ENCODE peak calls at places on chromosome 4, in eight cellular contexts. W is SK-N-SH, C is upper lobe of right lung, G is right lobe of liver, O is endothelial cell of umbilical vein, F is cardiac muscle cell, N is colonic mucosa, U is left ventricle myocardium inferior. S is an unnamed sample.
A peak's percentile ranks its signal among the peaks of the same experiment; 100 is the strongest.

GRCh38 chr4:7411896-7412585 is 22.7 kb downstream of the PSAPL1 start:
- DNase-seq in O (no peak), G (peak; percentile 9), W (peak; percentile 52), N (no peak), F (no peak), C (peak; percentile 29), U (peak; percentile 6), S (no peak)

GRCh38 chr4:70753630-70754029 is 31.9 kb downstream of the RUFY3 start:
- DNase-seq in G (no peak), F (no peak), U (no peak), W (no peak), O (no peak), C (no peak), N (no peak), S (no peak)

GRCh38 chr4:173242466-173243250 is 74.0 kb downstream of the GALNT7 start:
- DNase-seq in W (no peak), N (no peak), G (no peak), F (no peak), C (no peak), O (no peak), U (no peak), S (no peak)

GRCh38 chr4:71932941-71933340 is 98.9 kb upstream of the NPFFR2 start:
- DNase-seq in F (no peak), N (no peak), W (no peak), G (no peak), U (no peak), C (no peak), O (no peak), S (no peak)

GRCh38 chr4:174255790-174256189 is 27.7 kb downstream of the FBXO8 start:
- DNase-seq in G (no peak), O (no peak), U (no peak), N (no peak), F (peak; percentile 85), C (no peak), W (no peak), S (peak; percentile 88)

GRCh38 chr4:30875659-30876269 is 155.6 kb downstream of the PCDH7 start:
- DNase-seq in G (no peak), N (no peak), O (no peak), F (no peak), W (no peak), C (no peak), U (no peak), S (no peak)

GRCh38 chr4:94927696-94928095 is 169.9 kb downstream of the BMPR1B start:
- DNase-seq in C (no peak), F (no peak), N (no peak), W (no peak), O (no peak), G (no peak), U (no peak), S (no peak)

GRCh38 chr4:61553562-61554125 is 353.5 kb downstream of the ADGRL3 start:
- DNase-seq in U (no peak), N (no peak), C (no peak), W (no peak), G (no peak), F (no peak), O (no peak), S (no peak)

GRCh38 chr4:87896020-87896621 is 63.4 kb downstream of the MEPE start:
- DNase-seq in F (peak; percentile 88), G (peak; percentile 33), U (no peak), N (no peak), W (no peak), C (no peak), O (peak; percentile 92), S (peak; percentile 85)

GRCh38 chr4:98126141-98126540 is 17.1 kb downstream of the STPG2 start:
- DNase-seq in F (no peak), U (no peak), N (no peak), C (no peak), W (no peak), O (no peak), G (no peak), S (no peak)

GRCh38 chr4:95165926-95166524 is 382.7 kb downstream of the UNC5C start:
- DNase-seq in O (peak; percentile 74), N (peak; percentile 35), C (no peak), F (peak; percentile 87), U (no peak), W (peak; percentile 59), G (no peak), S (peak; percentile 52)

GRCh38 chr4:107035711-107036601 is at the start of gene DKK2:
- DNase-seq in U (no peak), W (peak; percentile 40), N (no peak), O (peak; percentile 20), G (no peak), C (peak; percentile 60), F (peak; percentile 33), S (no peak)

GRCh38 chr4:76301068-76301774 is 5.3 kb upstream of the STBD1 start:
- DNase-seq in C (no peak), N (no peak), U (no peak), W (no peak), O (no peak), F (peak; percentile 48), G (no peak), S (peak; percentile 67)

GRCh38 chr4:113550510-113550909 is 211.0 kb downstream of the CAMK2D start:
- DNase-seq in F (no peak), N (no peak), O (no peak), W (no peak), G (no peak), U (no peak), C (no peak), S (no peak)

GRCh38 chr4:124121511-124121934 is 591.0 kb downstream of the ANKRD50 start:
- DNase-seq in U (no peak), O (peak; percentile 58), W (no peak), F (peak; percentile 81), N (no peak), G (no peak), C (no peak), S (peak; percentile 69)

GRCh38 chr4:137693641-137694040 is 161.3 kb upstream of the PCDH18 start:
- DNase-seq in N (no peak), U (no peak), C (no peak), O (no peak), W (no peak), G (no peak), F (no peak), S (no peak)

GRCh38 chr4:119080721-119081541 is 54.7 kb upstream of the MYOZ2 start:
- DNase-seq in O (no peak), N (peak; percentile 58), F (no peak), U (no peak), G (no peak), C (no peak), W (no peak), S (no peak)

GRCh38 chr4:42483426-42484379 is 86.4 kb downstream of the SHISA3 start:
- DNase-seq in F (peak; percentile 62), N (no peak), C (no peak), U (no peak), G (no peak), O (no peak), W (no peak), S (no peak)

GRCh38 chr4:44859477-44859876 is 133.1 kb upstream of the GNPDA2 start:
- DNase-seq in N (no peak), G (no peak), U (no peak), F (no peak), W (no peak), O (no peak), C (no peak), S (no peak)

DNA sequence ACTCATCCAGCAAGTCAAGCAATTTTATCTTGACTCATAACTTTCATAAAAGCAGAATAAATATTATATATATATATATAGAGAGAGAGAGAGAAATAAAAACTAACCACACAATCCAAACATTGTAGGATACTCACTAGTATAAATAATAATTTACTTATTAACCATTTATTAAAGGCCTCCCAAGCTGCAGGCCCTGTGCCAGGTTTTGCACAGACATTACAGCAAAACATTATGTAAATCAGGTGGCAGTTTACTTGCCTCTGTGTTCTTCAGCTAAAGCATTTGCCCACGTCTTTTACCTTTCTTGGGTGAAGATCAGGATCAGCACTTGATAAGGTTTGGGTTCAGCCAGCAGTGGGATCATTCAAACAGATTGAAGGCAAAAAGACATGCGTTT is 75.6 kb downstream of the CLDN22 start:
- DNase-seq in C (no peak), W (no peak), G (no peak), U (no peak), F (no peak), N (no peak), O (no peak), S (no peak)
- H3K36me3 ChIP-seq in C (peaks cover 39% of the 10 kb centered on the region), W (peaks cover 15% of the 10 kb centered on the region), G (peaks cover 6% of the 10 kb centered on the region), U (peaks cover 15% of the 10 kb centered on the region), F (peaks cover 5% of the 10 kb centered on the region), N (no peaks in the 10 kb centered on the region), O (peaks cover 7% of the 10 kb centered on the region), S (peaks cover 8% of the 10 kb centered on the region)

GRCh38 chr4:159937595-159937994 is 834.7 kb downstream of the RAPGEF2 start:
- DNase-seq in G (no peak), U (no peak), W (no peak), C (no peak), F (no peak), N (no peak), O (no peak), S (no peak)
- H3K27ac ChIP-seq in G (no peak overlapping the region), U (no peak overlapping the region), W (no peak overlapping the region), C (no peak overlapping the region), F (no peak overlapping the region), N (no peak overlapping the region), O (no peak overlapping the region), S (no peak overlapping the region)

GRCh38 chr4:3128058-3128457 is 53.6 kb downstream of the HTT start:
- DNase-seq in C (no peak), G (no peak), W (no peak), U (no peak), O (no peak), N (no peak), F (no peak), S (no peak)

GRCh38 chr4:3134201-3134600 is 59.7 kb downstream of the HTT start:
- DNase-seq in F (no peak), O (no peak), G (no peak), W (no peak), U (no peak), C (no peak), N (no peak), S (no peak)

GRCh38 chr4:3128976-3129375 is 54.5 kb downstream of the HTT start:
- DNase-seq in N (no peak), W (no peak), F (peak; percentile 68), C (no peak), G (no peak), O (no peak), U (no peak), S (no peak)

GRCh38 chr4:3127129-3127528 is 52.6 kb downstream of the HTT start:
- DNase-seq in W (no peak), F (no peak), O (no peak), C (no peak), N (no peak), U (no peak), G (no peak), S (no peak)

DNA sequence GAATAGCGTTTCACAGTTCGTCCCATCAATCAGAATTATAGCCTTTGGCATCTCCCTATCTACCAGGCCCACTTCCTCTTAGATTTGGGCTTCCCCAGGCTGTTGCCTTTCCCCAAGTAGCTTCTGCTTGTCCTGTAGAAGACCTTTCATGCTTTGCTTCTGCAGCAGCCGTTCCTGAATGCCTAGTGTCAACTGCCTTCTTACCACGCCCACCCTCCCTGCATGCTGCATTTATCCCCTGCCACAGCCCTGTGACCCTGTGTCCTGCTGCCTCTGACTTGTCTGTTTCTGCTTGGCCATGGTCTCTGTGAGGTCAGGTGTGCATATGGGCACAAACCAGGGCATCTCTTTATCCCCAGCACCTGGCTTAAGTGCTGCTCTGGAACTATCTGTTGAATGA is 56.3 kb downstream of the HTT start:
- DNase-seq in W (no peak), N (no peak), G (no peak), F (no peak), O (no peak), U (no peak), C (no peak), S (no peak)
- H3K36me3 ChIP-seq in W (peaks cover 78% of the 10 kb centered on the region), N (no peaks in the 10 kb centered on the region), G (peaks cover 32% of the 10 kb centered on the region), F (peaks cover 49% of the 10 kb centered on the region), O (peaks cover 20% of the 10 kb centered on the region), U (peaks cover 96% of the 10 kb centered on the region), C (peaks cover 99% of the 10 kb centered on the region), S (peaks cover 59% of the 10 kb centered on the region)

GRCh38 chr4:84573335-84573734 is 9.6 kb upstream of the CDS1 start:
- DNase-seq in U (no peak), F (no peak), O (no peak), N (no peak), W (no peak), G (no peak), C (no peak), S (no peak)
- H3K27ac ChIP-seq in U (no peak overlapping the region), F (no peak overlapping the region), O (no peak overlapping the region), N (no peak overlapping the region), W (no peak overlapping the region), G (no peak overlapping the region), C (no peak overlapping the region), S (no peak overlapping the region)

S was measured in brain microvascular endothelial cell.